ENCODE peak calls at places on chromosomes 3 and 15, in four cellular contexts. L is GM23338, Q is SK-N-SH, B is HepG2. E is an unnamed sample.
A peak's percentile ranks its signal among the peaks of the same experiment; 100 is the strongest.

GRCh38 chr15:47586653-47587224 is 130.6 kb upstream of the SEMA6D start:
- DNase-seq in L (no peak), Q (no peak), B (no peak), E (no peak)

GRCh38 chr3:97835761-97836160 is 13.9 kb downstream of the CRYBG3 start:
- DNase-seq in B (no peak), Q (no peak), L (no peak), E (no peak)

GRCh38 chr3:180700941-180701340 is 21.7 kb upstream of the CCDC39 start:
- DNase-seq in B (no peak), L (no peak), Q (no peak), E (no peak)

GRCh38 chr3:172321035-172321434 is 127.2 kb downstream of the GHSR start:
- DNase-seq in L (peak; percentile 25), Q (no peak), B (peak; percentile 18), E (no peak)

GRCh38 chr15:38886315-38887163 is 321.9 kb upstream of the RASGRP1 start:
- DNase-seq in L (no peak), Q (no peak), B (no peak), E (no peak)

GRCh38 chr3:129975332-129976090 is 991 bp downstream of the TRH start:
- DNase-seq in Q (peak; percentile 76), B (no peak), L (peak; percentile 74), E (peak; percentile 37)

GRCh38 chr15:68415501-68416157 is 16.3 kb downstream of the ITGA11 start:
- DNase-seq in B (no peak), Q (no peak), L (no peak), E (no peak)

GRCh38 chr3:13416002-13416793 is 3.9 kb downstream of the NUP210 start:
- DNase-seq in L (peak; percentile 69), Q (no peak), B (no peak), E (peak; percentile 46)

GRCh38 chr15:40047413-40048154 is 8.6 kb upstream of the SRP14 start:
- DNase-seq in B (no peak), Q (no peak), L (no peak), E (peak; percentile 85)

GRCh38 chr3:38829404-38829803 is 13.4 kb upstream of the SCN10A start:
- DNase-seq in B (peak; percentile 39), Q (peak; percentile 14), L (no peak), E (no peak)

GRCh38 chr3:12644297-12644937 is 19.5 kb downstream of the RAF1 start:
- DNase-seq in B (no peak), Q (no peak), L (no peak), E (no peak)

GRCh38 chr3:147393261-147393964 is 12.9 kb downstream of the ZIC4 start:
- DNase-seq in Q (peak; percentile 88), B (no peak), L (peak; percentile 94), E (no peak)

GRCh38 chr3:38738630-38739395 is 77.2 kb downstream of the SCN10A start:
- DNase-seq in B (peak; percentile 27), L (peak; percentile 96), Q (peak; percentile 70), E (peak; percentile 32)

GRCh38 chr3:189277711-189278110 is 105.9 kb downstream of the TPRG1 start:
- DNase-seq in L (no peak), B (no peak), Q (no peak), E (peak; percentile 27)

GRCh38 chr3:29972594-29972993 is 633.8 kb upstream of the TGFBR2 start:
- DNase-seq in B (no peak), Q (no peak), L (peak; percentile 63), E (no peak)

GRCh38 chr15:81358248-81358647 is 15.8 kb downstream of the TMC3 start:
- DNase-seq in B (no peak), L (no peak), Q (no peak), E (no peak)

GRCh38 chr3:107188262-107188661 is 189.0 kb upstream of the CCDC54 start:
- DNase-seq in Q (no peak), L (no peak), B (no peak), E (no peak)

GRCh38 chr3:73502609-73503560 is 121.9 kb downstream of the PDZRN3 start:
- DNase-seq in Q (peak; percentile 80), L (peak; percentile 86), B (peak; percentile 38), E (peak; percentile 38)

GRCh38 chr3:32165442-32165841 is 59.0 kb downstream of the GPD1L start:
- DNase-seq in B (no peak), L (no peak), Q (no peak), E (no peak)

GRCh38 chr3:123880998-123881561 is 3.1 kb downstream of the MYLK start:
- DNase-seq in L (peak; percentile 73), B (peak; percentile 40), Q (peak; percentile 52), E (no peak)

GRCh38 chr15:64009798-64010241 is 36.5 kb downstream of the DAPK2 start:
- DNase-seq in Q (no peak), B (no peak), L (no peak), E (no peak)

GRCh38 chr3:12194209-12194608 is 35.5 kb upstream of the TIMP4 start:
- DNase-seq in B (no peak), L (no peak), Q (no peak), E (peak; percentile 86)

GRCh38 chr3:144663456-144664063 is 691.9 kb downstream of the DIPK2A start:
- DNase-seq in L (no peak), Q (no peak), B (no peak), E (no peak)

GRCh38 chr3:127151992-127152391 is 40.9 kb upstream of the PRR23E start:
- DNase-seq in Q (no peak), L (no peak), B (no peak), E (no peak)

GRCh38 chr3:13023251-13024055 is 49.8 kb downstream of the IQSEC1 start:
- DNase-seq in B (no peak), L (no peak), Q (no peak), E (no peak)

GRCh38 chr15:29792426-29793159 is 29.7 kb downstream of the TJP1 start:
- DNase-seq in B (no peak), L (no peak), Q (no peak), E (no peak)

GRCh38 chr3:24968076-24968475 is 460.0 kb upstream of the RARB start:
- DNase-seq in B (no peak), L (no peak), Q (no peak), E (no peak)

GRCh38 chr3:46127503-46127902 is 80.6 kb downstream of the CCR1 start:
- DNase-seq in B (peak; percentile 3), L (no peak), Q (no peak), E (no peak)

GRCh38 chr15:64740361-64741170 is 34.8 kb downstream of the RBPMS2 start:
- DNase-seq in Q (peak; percentile 42), B (peak; percentile 26), L (no peak), E (peak; percentile 16)

GRCh38 chr3:77042892-77043291 is 3.0 kb downstream of the ROBO2 start:
- DNase-seq in B (no peak), Q (peak; percentile 30), L (peak; percentile 24), E (no peak)

GRCh38 chr15:33934396-33934795 is 33.9 kb upstream of the CHRM5 start:
- DNase-seq in Q (no peak), L (no peak), B (no peak), E (no peak)

GRCh38 chr3:125105116-125105515 is 49.3 kb upstream of the HEG1 start:
- DNase-seq in B (no peak), Q (no peak), L (no peak), E (no peak)

GRCh38 chr3:52484680-52485461 is 10.3 kb upstream of the STAB1 start:
- DNase-seq in B (no peak), L (no peak), Q (no peak), E (no peak)

GRCh38 chr3:52488746-52489145 is 6.4 kb upstream of the STAB1 start:
- DNase-seq in Q (no peak), L (no peak), B (no peak), E (no peak)

GRCh38 chr3:52487788-52488691 is 7.1 kb upstream of the STAB1 start:
- DNase-seq in B (no peak), L (no peak), Q (no peak), E (no peak)

GRCh38 chr3:52489453-52489852 is 5.7 kb upstream of the STAB1 start:
- DNase-seq in B (no peak), Q (no peak), L (no peak), E (no peak)

GRCh38 chr3:52487050-52487787 is 7.9 kb upstream of the STAB1 start:
- DNase-seq in B (no peak), Q (no peak), L (no peak), E (no peak)
- TF ChIP-seq REST in B (no peak), Q (no peak), L (no peak), E (no peak)

GRCh38 chr3:167691366-167691765 is 37.6 kb upstream of the WDR49 start:
- DNase-seq in Q (no peak), L (no peak), B (no peak), E (no peak)
- TF ChIP-seq REST in Q (no peak), L (no peak), B (no peak), E (no peak)

GRCh38 chr15:101499863-101500713 is 10.6 kb upstream of the PCSK6 start:
- DNase-seq in B (no peak), L (no peak), Q (no peak), E (peak; percentile 72)
- TF ChIP-seq REST in B (no peak), L (no peak), Q (no peak), E (no peak)

DNA sequence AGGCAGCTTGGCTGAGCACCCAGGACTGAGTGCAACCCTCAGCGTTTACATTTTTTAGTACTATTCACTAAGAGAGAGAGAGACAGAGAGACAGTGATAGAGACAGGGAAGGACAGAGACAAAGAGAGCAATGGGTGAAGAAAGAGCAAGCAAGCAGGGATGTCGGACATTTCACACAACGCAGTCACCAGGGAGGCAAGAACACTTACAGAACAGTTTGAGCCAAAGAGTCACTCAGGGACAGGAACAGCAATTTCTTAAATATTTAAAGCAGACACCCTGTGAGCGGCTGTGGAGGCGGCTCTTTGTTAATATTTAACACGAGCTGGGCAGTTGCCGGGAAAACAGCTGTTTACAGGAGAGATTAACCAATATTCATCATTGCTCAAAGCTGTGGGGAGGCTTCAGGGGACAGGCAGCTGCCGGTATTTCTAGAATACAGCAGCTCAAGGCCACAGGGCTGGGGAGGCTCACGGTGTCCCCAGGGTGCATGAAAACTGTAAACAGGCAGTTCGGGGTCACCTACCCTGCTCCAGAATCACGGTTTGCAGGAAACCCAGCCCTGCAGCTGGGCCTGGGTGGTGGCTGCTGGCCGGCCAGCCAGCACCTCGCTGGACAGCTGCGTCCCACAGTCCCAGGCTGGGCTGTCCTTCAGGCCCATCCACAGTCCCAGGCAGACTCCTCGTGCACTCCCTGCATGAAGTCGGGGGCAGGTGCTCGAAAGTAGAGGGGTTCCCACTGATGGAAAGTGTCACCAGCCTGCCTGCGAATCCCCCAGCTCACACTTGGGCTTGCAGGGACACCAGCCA is 38.8 kb upstream of the PCSK6 start:
- DNase-seq in Q (no peak), B (peak; percentile 97), L (no peak), E (peak; percentile 72)
- TF ChIP-seq REST in Q (no peak), B (no peak), L (no peak), E (no peak)